ENCODE peak calls at places on chromosomes 4 and X, in eight cellular contexts. K is H1, E is GM23248, N is endothelial cell of umbilical vein, C is HCT116, M is fibroblast of lung, U is PC-3, I is mammary epithelial cell. F is an unnamed sample.

GRCh38 chr4:38237139-38237538 is 276.9 kb downstream of the PTTG2 start:
- DNase-seq in K (no peak), E (peak; percentile 89), N (peak; percentile 89), C (no peak), M (peak; percentile 81), U (peak; percentile 80), I (peak; percentile 90), F (peak; percentile 60)

GRCh38 chr4:144575181-144575580 is 70.8 kb upstream of the HHIP start:
- DNase-seq in K (no peak), E (peak; percentile 30), N (peak; percentile 57), C (no peak), M (no peak), U (peak; percentile 10), I (no peak), F (peak; percentile 19)

GRCh38 chr4:168408620-168409019 is 71.7 kb downstream of the DDX60L start:
- DNase-seq in K (no peak), E (peak; percentile 94), N (peak; percentile 97), C (peak; percentile 27), M (peak; percentile 98), U (peak; percentile 86), I (peak; percentile 88), F (peak; percentile 92)

GRCh38 chr4:48989461-48990203 is 3.6 kb downstream of the CWH43 start:
- DNase-seq in K (no peak), E (no peak), N (no peak), C (no peak), M (no peak), U (no peak), I (no peak), F (no peak)

GRCh38 chr4:123417813-123418212 is 21.2 kb downstream of the SPRY1 start:
- DNase-seq in K (no peak), E (peak; percentile 16), N (no peak), C (no peak), M (no peak), U (no peak), I (no peak), F (no peak)

GRCh38 chr4:41268721-41269517 is 12.2 kb downstream of the UCHL1 start:
- DNase-seq in K (no peak), E (no peak), N (no peak), C (no peak), M (no peak), U (no peak), I (no peak), F (no peak)

GRCh38 chr4:125323547-125324100 is 8.9 kb downstream of the FAT4 start:
- DNase-seq in K (no peak), E (peak; percentile 80), N (peak; percentile 88), C (no peak), M (peak; percentile 87), U (peak; percentile 68), I (peak; percentile 27), F (peak; percentile 79)

GRCh38 chr4:16217300-16218051 is 8.8 kb downstream of the TAPT1 start:
- DNase-seq in K (no peak), E (no peak), N (no peak), C (no peak), M (no peak), U (no peak), I (no peak), F (no peak)

GRCh38 chr4:123209436-123209835 is 187.2 kb upstream of the SPRY1 start:
- DNase-seq in K (no peak), E (no peak), N (no peak), C (no peak), M (no peak), U (no peak), I (no peak), F (no peak)

DNA sequence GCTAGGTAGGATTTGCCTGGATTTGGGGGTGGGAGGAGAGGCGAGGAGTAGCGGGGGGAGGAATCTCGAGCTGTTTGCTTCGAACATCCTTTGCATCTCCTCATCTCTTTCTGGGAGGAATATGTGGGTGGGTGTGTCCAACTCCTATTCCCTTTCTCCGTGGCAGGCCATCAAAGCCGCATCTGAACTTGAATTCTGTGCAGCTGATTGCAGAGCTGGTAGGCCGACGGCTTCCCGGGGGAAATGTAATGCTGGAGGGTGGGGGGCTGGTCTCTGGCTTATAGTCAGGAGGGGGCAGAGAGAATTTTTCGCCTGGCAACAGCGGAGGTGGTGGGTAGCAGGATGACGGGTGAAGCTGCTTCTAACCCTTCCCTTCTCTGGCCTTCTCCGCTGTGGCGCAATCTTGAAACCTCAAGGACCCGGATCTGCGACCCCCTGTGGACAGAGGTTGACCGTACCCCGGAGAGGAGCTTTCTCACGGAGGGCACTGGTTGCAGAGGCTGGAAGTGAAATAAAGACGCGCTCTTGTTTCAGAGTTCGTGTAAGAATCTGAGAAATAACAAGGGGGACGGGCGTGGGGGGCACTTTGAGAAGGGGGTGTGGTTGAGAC is 654 bp downstream of the ZCCHC12 start:
- DNase-seq in K (no peak), E (no peak), N (no peak), C (no peak), M (no peak), U (no peak), I (no peak), F (no peak)
- H3K4me3 ChIP-seq in K (peak overlapping the region; percentile 60), E (peak overlapping the region; percentile 59), N (peak overlapping the region; percentile 32), C (peak overlapping the region; percentile 50), M (no peak overlapping the region), U (peak overlapping the region; percentile 61), I (no peak overlapping the region), F (peak overlapping the region; percentile 27)

DNA sequence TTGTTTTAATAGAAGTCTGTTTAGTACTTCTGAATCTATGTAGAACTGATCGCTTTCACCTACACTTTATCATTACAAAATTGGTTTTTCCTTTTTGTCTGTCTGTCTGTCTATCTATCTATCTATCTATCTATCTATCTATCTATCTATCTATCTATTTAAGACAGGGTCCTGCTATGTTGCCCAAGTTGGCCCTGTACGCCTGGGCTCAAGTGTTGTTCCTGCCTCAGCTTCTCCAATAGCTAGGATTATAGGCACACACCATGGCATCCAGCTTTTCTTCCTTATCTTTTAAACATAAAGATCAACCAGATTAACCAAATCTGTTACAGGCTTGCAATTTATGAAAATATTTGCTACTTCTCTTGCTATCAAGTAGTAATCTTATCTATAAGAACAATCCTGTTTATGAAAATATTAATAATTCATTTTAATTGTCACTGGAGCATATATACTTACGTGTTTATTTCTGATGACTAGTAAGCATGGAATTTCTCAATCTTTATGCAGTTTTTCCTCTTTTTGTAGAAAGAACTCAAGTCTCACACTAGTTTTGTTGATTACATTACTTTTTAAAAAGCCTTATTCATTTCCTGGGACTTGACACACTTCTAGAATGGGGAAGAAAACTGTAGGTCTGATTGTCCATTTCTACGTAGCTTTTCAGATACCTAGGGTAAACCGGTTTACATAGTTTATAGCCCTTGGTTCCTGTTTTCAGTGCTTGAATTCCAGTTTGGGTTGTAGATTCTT is 24.6 kb downstream of the KIAA0232 start:
- DNase-seq in K (no peak), E (peak; percentile 18), N (peak; percentile 41), C (no peak), M (peak; percentile 15), U (no peak), I (no peak), F (peak; percentile 22)
- H3K4me1 ChIP-seq in K (no peaks in the 10 kb centered on the region), E (peaks cover 24% of the 10 kb centered on the region), N (peaks cover 14% of the 10 kb centered on the region), C (peaks cover 2% of the 10 kb centered on the region), M (peaks cover 5% of the 10 kb centered on the region), U (peaks cover 32% of the 10 kb centered on the region), I (peaks cover 5% of the 10 kb centered on the region), F (peaks cover 27% of the 10 kb centered on the region)

GRCh38 chrX:133412665-133413064 is 2.6 kb downstream of the GPC4 start:
- DNase-seq in K (no peak), E (no peak), N (no peak), C (no peak), M (no peak), U (no peak), I (no peak), F (no peak)

GRCh38 chrX:133415276-133416105 is at the start of gene GPC4:
- DNase-seq in K (no peak), E (peak; percentile 57), N (no peak), C (peak; percentile 57), M (peak; percentile 65), U (peak; percentile 76), I (peak; percentile 49), F (peak; percentile 78)

GRCh38 chrX:133414399-133415275 is 652 bp downstream of the GPC4 start:
- DNase-seq in K (no peak), E (peak; percentile 45), N (no peak), C (no peak), M (peak; percentile 28), U (peak; percentile 17), I (peak; percentile 46), F (peak; percentile 50)

GRCh38 chrX:133412246-133412645 is 3.0 kb downstream of the GPC4 start:
- DNase-seq in K (no peak), E (peak; percentile 67), N (no peak), C (no peak), M (peak; percentile 80), U (no peak), I (no peak), F (peak; percentile 64)

GRCh38 chrX:133413218-133413925 is 1.9 kb downstream of the GPC4 start:
- DNase-seq in K (no peak), E (no peak), N (no peak), C (no peak), M (no peak), U (no peak), I (no peak), F (peak; percentile 18)
- H3K9ac ChIP-seq in K (no peak overlapping the region), E (no peak overlapping the region), N (no peak overlapping the region), C (no peak overlapping the region), M (no peak overlapping the region), U (no peak overlapping the region), I (no peak overlapping the region), F (peak overlapping the region; percentile 94)

GRCh38 chrX:130176354-130176776 is 4.6 kb downstream of the RAB33A start:
- DNase-seq in K (no peak), E (peak; percentile 44), N (no peak), C (no peak), M (peak; percentile 11), U (no peak), I (no peak), F (no peak)
- H3K4me3 ChIP-seq in K (no peak overlapping the region), E (no peak overlapping the region), N (no peak overlapping the region), C (no peak overlapping the region), M (no peak overlapping the region), U (no peak overlapping the region), I (no peak overlapping the region), F (no peak overlapping the region)

F was measured in adipocyte.